ENCODE peak calls at places on chromosomes 7 and 10, in ten cellular contexts. H, R, V, E, L, M, P, W, O and Z are unnamed samples.
A peak's percentile ranks its signal among the peaks of the same experiment; 100 is the strongest.

GRCh38 chr10:112650588-112651030 is 203.6 kb downstream of the VTI1A start:
- DNase-seq in H (no peak), W (no peak), L (no peak), V (no peak), E (no peak), O (no peak), M (no peak), R (no peak), P (no peak), Z (no peak)

GRCh38 chr7:151631149-151631967 is 111.7 kb upstream of the RHEB start:
- DNase-seq in W (no peak), H (peak; percentile 38), L (no peak), M (peak; percentile 73), R (no peak), P (no peak), O (no peak), V (peak; percentile 36), E (peak; percentile 34), Z (no peak)

GRCh38 chr7:96169439-96169838 is 152.5 kb downstream of the SLC25A13 start:
- DNase-seq in W (no peak), L (no peak), M (no peak), O (no peak), H (no peak), E (peak; percentile 27), R (no peak), P (no peak), V (no peak), Z (no peak)

GRCh38 chr10:91137822-91138221 is 82.6 kb upstream of the PCGF5 start:
- DNase-seq in V (no peak), L (no peak), H (no peak), M (no peak), P (no peak), W (no peak), R (no peak), E (no peak), O (no peak), Z (no peak)

GRCh38 chr7:96989241-96989858 is 16.0 kb upstream of the DLX6 start:
- DNase-seq in E (no peak), O (no peak), V (no peak), H (no peak), L (no peak), M (no peak), P (no peak), R (no peak), W (no peak), Z (no peak)

GRCh38 chr7:107933386-107934013 is 42.5 kb downstream of the DLD start:
- DNase-seq in P (no peak), M (no peak), E (no peak), W (no peak), O (no peak), V (no peak), R (no peak), H (no peak), L (no peak), Z (no peak)

GRCh38 chr10:113020838-113021237 is 70.8 kb downstream of the TCF7L2 start:
- DNase-seq in M (peak; percentile 70), E (no peak), W (no peak), P (peak; percentile 11), L (no peak), V (peak; percentile 41), H (no peak), O (no peak), R (peak; percentile 77), Z (no peak)

GRCh38 chr10:36779238-36779846 is 346.1 kb upstream of the ANKRD30A start:
- DNase-seq in M (no peak), R (no peak), P (peak; percentile 30), V (peak; percentile 36), E (no peak), L (peak; percentile 11), H (peak; percentile 70), O (peak; percentile 8), W (no peak), Z (no peak)

GRCh38 chr7:82530361-82530760 is 86.8 kb upstream of the CACNA2D1 start:
- DNase-seq in W (no peak), H (no peak), V (no peak), M (no peak), R (no peak), P (no peak), E (no peak), L (no peak), O (no peak), Z (no peak)

GRCh38 chr7:19392246-19392645 is 247.0 kb upstream of the FERD3L start:
- DNase-seq in W (no peak), L (no peak), E (no peak), M (no peak), P (no peak), H (no peak), V (no peak), R (no peak), O (no peak), Z (no peak)

GRCh38 chr7:79911420-79911819 is 223.2 kb upstream of the GNAI1 start:
- DNase-seq in R (no peak), O (no peak), E (no peak), V (no peak), L (no peak), P (no peak), H (no peak), W (no peak), M (no peak), Z (no peak)

GRCh38 chr7:126524967-126525366 is 727.8 kb downstream of the GRM8 start:
- DNase-seq in O (no peak), L (no peak), M (no peak), V (no peak), R (no peak), H (no peak), W (no peak), P (no peak), E (no peak), Z (no peak)

GRCh38 chr10:107206856-107207255 is 42.4 kb upstream of the SORCS1 start:
- DNase-seq in H (no peak), L (no peak), V (no peak), M (no peak), P (no peak), R (no peak), W (no peak), E (no peak), O (no peak), Z (no peak)

GRCh38 chr10:51074238-51075028 is at the start of gene PRKG1:
- DNase-seq in H (peak; percentile 41), R (peak; percentile 77), V (peak; percentile 73), O (no peak), M (peak; percentile 92), P (peak; percentile 5), W (peak; percentile 87), L (peak; percentile 71), E (peak; percentile 77), Z (peak; percentile 54)

GRCh38 chr10:24277771-24278518 is 69.0 kb downstream of the KIAA1217 start:
- DNase-seq in R (no peak), M (no peak), L (no peak), O (no peak), H (no peak), W (no peak), P (no peak), E (no peak), V (no peak), Z (no peak)

GRCh38 chr10:125762692-125763648 is 12.7 kb downstream of the MMP21 start:
- DNase-seq in R (no peak), M (no peak), H (no peak), P (no peak), W (no peak), O (no peak), L (no peak), V (no peak), E (no peak), Z (no peak)

GRCh38 chr10:59324597-59324996 is 37.8 kb downstream of the FAM13C start:
- DNase-seq in L (no peak), M (no peak), W (no peak), O (no peak), P (no peak), R (no peak), E (no peak), H (no peak), V (no peak), Z (no peak)

GRCh38 chr10:133393401-133394063 is 425 bp upstream of the MTG1 start:
- DNase-seq in R (no peak), H (no peak), W (peak; percentile 42), E (peak; percentile 20), L (no peak), O (no peak), P (no peak), V (no peak), M (peak; percentile 50), Z (no peak)
- H3K4me1 ChIP-seq in R (peaks cover 24% of the 10 kb centered on the region), H (peaks cover 14% of the 10 kb centered on the region), W (peaks cover 18% of the 10 kb centered on the region), E (no peaks in the 10 kb centered on the region), L (peaks cover 16% of the 10 kb centered on the region), O (peaks cover 59% of the 10 kb centered on the region), P (peaks cover 19% of the 10 kb centered on the region), V (peaks cover 4% of the 10 kb centered on the region), M (no peaks in the 10 kb centered on the region), Z (peaks cover 9% of the 10 kb centered on the region)

GRCh38 chr7:104983620-104984539 is 30.1 kb upstream of the KMT2E start:
- DNase-seq in L (peak; percentile 91), E (peak; percentile 90), W (peak; percentile 92), M (peak; percentile 94), O (peak; percentile 94), V (peak; percentile 86), H (peak; percentile 92), R (peak; percentile 92), P (peak; percentile 81), Z (peak; percentile 84)
- TF ChIP-seq EP300 in L (no peak), E (no peak), W (no peak), M (no peak), O (peak; percentile 46), V (peak; percentile 25), H (no peak), R (no peak), P (no peak), Z (peak; percentile 98)

GRCh38 chr10:49299816-49300139 is 808 bp downstream of the C10orf71 start:
- DNase-seq in H (no peak), M (peak; percentile 21), O (peak; percentile 53), L (no peak), V (no peak), W (no peak), R (no peak), P (no peak), E (no peak), Z (no peak)
- H3K4me1 ChIP-seq in H (no peaks in the 10 kb centered on the region), M (no peaks in the 10 kb centered on the region), O (peaks cover 42% of the 10 kb centered on the region), L (peaks cover 6% of the 10 kb centered on the region), V (no peaks in the 10 kb centered on the region), W (peaks cover 5% of the 10 kb centered on the region), R (peaks cover 5% of the 10 kb centered on the region), P (no peaks in the 10 kb centered on the region), E (peaks cover 5% of the 10 kb centered on the region), Z (no peaks in the 10 kb centered on the region)

GRCh38 chr10:60338002-60338564 is 51.6 kb downstream of the ANK3 start:
- DNase-seq in V (no peak), R (no peak), E (no peak), H (no peak), L (no peak), P (no peak), W (no peak), M (no peak), O (no peak), Z (no peak)

GRCh38 chr10:60334991-60335390 is 54.7 kb downstream of the ANK3 start:
- DNase-seq in O (no peak), W (no peak), M (no peak), V (no peak), L (no peak), E (no peak), P (no peak), H (no peak), R (no peak), Z (no peak)

GRCh38 chr10:60331886-60332285 is 57.8 kb downstream of the ANK3 start:
- DNase-seq in O (no peak), H (no peak), P (no peak), W (no peak), L (no peak), M (no peak), V (no peak), R (no peak), E (no peak), Z (no peak)

GRCh38 chr10:60336901-60337630 is 52.6 kb downstream of the ANK3 start:
- DNase-seq in W (no peak), M (no peak), L (no peak), E (no peak), V (no peak), H (no peak), R (no peak), P (no peak), O (no peak), Z (no peak)

GRCh38 chr10:60335708-60336107 is 54.0 kb downstream of the ANK3 start:
- DNase-seq in V (no peak), L (no peak), H (peak; percentile 18), M (no peak), P (peak; percentile 19), O (no peak), E (no peak), W (no peak), R (no peak), Z (no peak)
- TF ChIP-seq EP300 in V (no peak), L (no peak), H (no peak), M (no peak), P (no peak), O (no peak), E (no peak), W (no peak), R (no peak), Z (no peak)